ENCODE peak calls at places on chromosomes 2 and 18, in ten cellular contexts. L, X, F, I, S, U, Q, N, H and O are unnamed samples.

GRCh38 chr2:53911434-53912189 is 51.8 kb upstream of the GPR75 start:
- DNase-seq in I (no peak), H (no peak), X (no peak), Q (no peak), N (no peak), U (no peak), S (no peak), F (no peak), L (no peak), O (no peak)

GRCh38 chr2:241009601-241010530 is 11.4 kb downstream of the SNED1 start:
- DNase-seq in N (peak), S (no peak), H (no peak), X (no peak), Q (peak), U (no peak), F (peak), L (no peak), I (peak), O (peak)

GRCh38 chr2:51624995-51625394 is 593.1 kb upstream of the NRXN1 start:
- DNase-seq in X (no peak), I (no peak), F (no peak), N (no peak), U (no peak), S (no peak), L (no peak), H (no peak), Q (no peak), O (no peak)

GRCh38 chr18:3281456-3282400 is 19.8 kb downstream of the MYL12B start:
- DNase-seq in N (peak), I (peak), L (no peak), H (peak), Q (peak), F (peak), U (no peak), X (peak), S (peak), O (peak)

GRCh38 chr18:62450175-62450545 is 72.7 kb upstream of the ZCCHC2 start:
- DNase-seq in Q (no peak), I (no peak), L (no peak), H (no peak), X (no peak), U (no peak), F (no peak), S (no peak), N (no peak), O (no peak)

GRCh38 chr2:101341421-101341820 is 32.9 kb upstream of the RNF149 start:
- DNase-seq in Q (no peak), S (no peak), H (no peak), U (no peak), F (no peak), N (no peak), X (no peak), L (no peak), I (no peak), O (no peak)

GRCh38 chr2:23532311-23533013 is 147.5 kb downstream of the KLHL29 start:
- DNase-seq in S (no peak), F (no peak), Q (peak), L (no peak), I (no peak), N (no peak), U (no peak), H (peak), X (peak), O (peak)

GRCh38 chr2:237475704-237476107 is 11.3 kb upstream of the MLPH start:
- DNase-seq in Q (no peak), F (no peak), S (peak), I (peak), H (no peak), U (no peak), N (peak), X (no peak), L (no peak), O (no peak)